ENCODE peak calls at places on chromosomes 16 and 17, in six cellular contexts. P is D341Med; I is ACHN; D is stimulated activated CD4-positive, alpha-beta T cell treated with anti-CD3 and anti-CD28 coated beads, Interleukin-1b, Interleukin-23, amount 100 ng/mL, for 4 hours; F is K562; T is adrenal gland. C is an unnamed sample.
A peak's percentile ranks its signal among the peaks of the same experiment; 100 is the strongest.

GRCh38 chr17:4968916-4969550 is 1.4 kb upstream of the SPAG7 start:
- DNase-seq in F (no peak), T (peak; percentile 49), I (peak; percentile 94), D (peak; percentile 18), P (no peak), C (peak; percentile 22)

GRCh38 chr17:39923836-39924690 is 3.3 kb downstream of the ORMDL3 start:
- DNase-seq in I (no peak), P (no peak), T (no peak), D (no peak), F (no peak), C (no peak)

GRCh38 chr16:84643677-84644076 is 4.6 kb upstream of the KLHL36 start:
- DNase-seq in I (peak; percentile 19), F (no peak), D (no peak), T (no peak), P (no peak), C (no peak)

GRCh38 chr16:46900464-46901235 is 16.5 kb downstream of the GPT2 start:
- DNase-seq in P (no peak), D (no peak), T (no peak), F (no peak), I (no peak), C (no peak)

GRCh38 chr17:69047368-69048263 is 13.1 kb downstream of the ABCA9 start:
- DNase-seq in D (no peak), P (no peak), T (peak; percentile 89), F (peak; percentile 77), I (no peak), C (no peak)

GRCh38 chr16:14337303-14338191 is 266.4 kb downstream of the MRTFB start:
- DNase-seq in D (no peak), P (no peak), T (no peak), I (no peak), F (no peak), C (no peak)

GRCh38 chr16:12898556-12898955 is 2.8 kb upstream of the SHISA9 start:
- DNase-seq in I (peak; percentile 44), T (no peak), P (peak; percentile 52), F (no peak), D (no peak), C (peak; percentile 48)

GRCh38 chr17:44362964-44363612 is 565 bp downstream of the FAM171A2 start:
- DNase-seq in T (no peak), I (peak; percentile 22), P (peak; percentile 87), F (peak; percentile 65), D (no peak), C (peak; percentile 60)

GRCh38 chr17:57548421-57549385 is 196.4 kb downstream of the CCDC182 start:
- DNase-seq in D (no peak), F (peak; percentile 16), T (no peak), P (peak; percentile 75), I (no peak), C (peak; percentile 91)

GRCh38 chr16:2465653-2466415 is 5.3 kb upstream of the NTN3 start:
- DNase-seq in F (no peak), P (no peak), I (no peak), T (no peak), D (no peak), C (peak; percentile 53)

GRCh38 chr16:69839240-69839688 is 77.1 kb downstream of the WWP2 start:
- DNase-seq in I (no peak), D (no peak), F (no peak), P (no peak), T (no peak), C (no peak)

GRCh38 chr17:43609613-43610385 is 51.9 kb downstream of the MEOX1 start:
- DNase-seq in P (no peak), F (no peak), T (no peak), D (no peak), I (no peak), C (no peak)

GRCh38 chr17:50328926-50329325 is 17.0 kb upstream of the XYLT2 start:
- DNase-seq in T (no peak), F (no peak), I (no peak), P (no peak), D (no peak), C (no peak)

GRCh38 chr17:48841395-48841831 is 10.6 kb downstream of the CALCOCO2 start:
- DNase-seq in F (no peak), T (peak; percentile 50), D (no peak), P (no peak), I (peak; percentile 30), C (no peak)

GRCh38 chr16:76450890-76451289 is 173.7 kb downstream of the CNTNAP4 start:
- DNase-seq in D (no peak), I (no peak), F (no peak), P (no peak), T (no peak), C (no peak)

C was measured in WERI-Rb-1.